ENCODE peak calls at places on chromosomes 13 and 19, in five cellular contexts. V is non-pigmented ciliary epithelial cell, G is tibial nerve, O is T-helper 2 cell, A is foreskin keratinocyte. K is an unnamed sample.

GRCh38 chr13:50757021-50757420 is 86.5 kb downstream of the DLEU7 start:
- DNase-seq in G (no peak), V (no peak), A (peak; percentile 41), O (no peak), K (no peak)

GRCh38 chr13:32528358-32528757 is 10.2 kb downstream of the N4BP2L2 start:
- DNase-seq in G (no peak), A (no peak), O (no peak), V (no peak), K (no peak)

GRCh38 chr13:96809366-96810096 is 184.7 kb downstream of the OXGR1 start:
- DNase-seq in V (no peak), A (no peak), O (no peak), G (no peak), K (no peak)

GRCh38 chr13:60146491-60146890 is 17.2 kb downstream of the DIAPH3 start:
- DNase-seq in G (no peak), O (no peak), V (no peak), A (no peak), K (no peak)

GRCh38 chr13:41603917-41604316 is 146.6 kb downstream of the RGCC start:
- DNase-seq in G (no peak), A (peak; percentile 72), V (no peak), O (no peak), K (no peak)

GRCh38 chr13:33181264-33181663 is 104.3 kb downstream of the STARD13 start:
- DNase-seq in O (no peak), A (no peak), G (no peak), V (no peak), K (no peak)

GRCh38 chr13:105290596-105290995 is 1244.9 kb downstream of the EFNB2 start:
- DNase-seq in V (no peak), O (no peak), A (no peak), G (no peak), K (no peak)

GRCh38 chr13:112951674-112952371 is 17.2 kb upstream of the MCF2L start:
- DNase-seq in O (no peak), G (no peak), A (no peak), V (no peak), K (no peak)

GRCh38 chr19:16118489-16119033 is 6.9 kb downstream of the RAB8A start:
- DNase-seq in V (no peak), G (no peak), O (no peak), A (no peak), K (no peak)

K was measured in T-cell.